ENCODE peak calls at places on chromosome 11, in seven cellular contexts. One of them, this sample, is unnamed.

GRCh38 chr11:27700351-27701261 is at the start of gene BDNF:
- DNase-seq in K562: no peak
- DNase-seq in fibroblast of lung: peak
- DNase-seq in GM23248: peak
- DNase-seq in H1: no peak
- DNase-seq in GM23338: peak
- DNase-seq in OCI-LY7: no peak
- DNase-seq in this sample: peak

GRCh38 chr11:76797341-76798201 is 14.4 kb downstream of the TSKU start:
- DNase-seq in K562: no peak
- DNase-seq in fibroblast of lung: no peak
- DNase-seq in GM23248: no peak
- DNase-seq in H1: no peak
- DNase-seq in GM23338: no peak
- DNase-seq in OCI-LY7: no peak
- DNase-seq in this sample: peak

GRCh38 chr11:17777086-17777725 is 42.6 kb downstream of the KCNC1 start:
- DNase-seq in K562: no peak
- DNase-seq in fibroblast of lung: no peak
- DNase-seq in GM23248: no peak
- DNase-seq in H1: no peak
- DNase-seq in GM23338: no peak
- DNase-seq in OCI-LY7: no peak
- DNase-seq in this sample: peak

GRCh38 chr11:130522284-130522961 is 74.0 kb downstream of the ADAMTS15 start:
- DNase-seq in K562: peak
- DNase-seq in fibroblast of lung: peak
- DNase-seq in GM23248: peak
- DNase-seq in H1: no peak
- DNase-seq in GM23338: peak
- DNase-seq in OCI-LY7: no peak
- DNase-seq in this sample: peak

GRCh38 chr11:70191495-70192140 is 11.5 kb upstream of the FADD start:
- DNase-seq in K562: peak
- DNase-seq in fibroblast of lung: peak
- DNase-seq in GM23248: peak
- DNase-seq in H1: peak
- DNase-seq in GM23338: peak
- DNase-seq in OCI-LY7: no peak
- DNase-seq in this sample: peak

GRCh38 chr11:2092956-2093412 is 46.2 kb downstream of the IGF2 start:
- DNase-seq in K562: no peak
- DNase-seq in fibroblast of lung: peak
- DNase-seq in GM23248: peak
- DNase-seq in H1: no peak
- DNase-seq in GM23338: no peak
- DNase-seq in OCI-LY7: no peak
- DNase-seq in this sample: peak

GRCh38 chr11:33160147-33160546 is 1.1 kb downstream of the CSTF3 start:
- DNase-seq in K562: no peak
- DNase-seq in fibroblast of lung: peak
- DNase-seq in GM23248: peak
- DNase-seq in H1: no peak
- DNase-seq in GM23338: peak
- DNase-seq in OCI-LY7: peak
- DNase-seq in this sample: peak

GRCh38 chr11:36713715-36714114 is 115.7 kb upstream of the RAG2 start:
- DNase-seq in K562: no peak
- DNase-seq in fibroblast of lung: no peak
- DNase-seq in GM23248: no peak
- DNase-seq in H1: no peak
- DNase-seq in GM23338: no peak
- DNase-seq in OCI-LY7: no peak
- DNase-seq in this sample: no peak

GRCh38 chr11:92340839-92341238 is 116.2 kb downstream of the FAT3 start:
- DNase-seq in K562: peak
- DNase-seq in fibroblast of lung: peak
- DNase-seq in GM23248: peak
- DNase-seq in H1: no peak
- DNase-seq in GM23338: peak
- DNase-seq in OCI-LY7: peak
- DNase-seq in this sample: no peak

GRCh38 chr11:101458161-101458560 is 125.6 kb downstream of the TRPC6 start:
- DNase-seq in K562: no peak
- DNase-seq in fibroblast of lung: no peak
- DNase-seq in GM23248: peak
- DNase-seq in H1: no peak
- DNase-seq in GM23338: no peak
- DNase-seq in OCI-LY7: no peak
- DNase-seq in this sample: no peak

GRCh38 chr11:76644591-76644990 is 26.0 kb downstream of the LRRC32 start:
- DNase-seq in K562: no peak
- DNase-seq in fibroblast of lung: no peak
- DNase-seq in GM23248: peak
- DNase-seq in H1: no peak
- DNase-seq in GM23338: no peak
- DNase-seq in OCI-LY7: no peak
- DNase-seq in this sample: no peak

DNA sequence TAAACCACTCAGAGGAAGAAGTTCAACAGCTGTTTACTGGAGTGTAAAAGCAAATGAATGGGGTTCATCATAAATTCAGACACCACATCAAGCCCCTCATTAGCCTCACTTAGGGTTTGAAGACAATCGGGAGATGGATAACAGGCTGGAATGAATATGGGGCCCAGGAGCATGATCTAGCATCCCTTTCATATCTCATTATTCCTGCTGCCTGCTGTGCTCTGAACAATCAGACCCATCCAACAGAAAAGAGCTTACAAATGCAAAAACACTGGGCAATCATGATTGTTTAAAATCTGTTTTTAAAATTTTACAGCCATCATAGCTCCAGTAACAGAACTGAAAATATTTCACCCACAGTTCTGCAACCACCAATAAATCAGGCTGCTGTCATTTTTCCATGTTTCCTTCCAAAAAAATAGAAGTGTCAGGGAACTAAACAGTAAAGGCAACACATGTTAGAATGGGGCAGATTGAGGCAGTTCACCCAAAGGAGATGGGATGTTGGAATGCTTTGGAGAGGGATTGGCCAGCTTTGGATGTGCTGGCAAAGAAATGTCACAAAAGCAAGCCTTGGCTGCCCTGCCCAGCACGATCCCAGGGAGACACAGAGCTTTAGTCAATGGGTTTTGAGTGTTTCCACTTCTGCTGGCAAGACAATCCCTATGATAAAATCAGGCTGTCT is 47.8 kb upstream of the BMAL1 start:
- DNase-seq in K562: no peak
- DNase-seq in fibroblast of lung: peak
- DNase-seq in GM23248: peak
- DNase-seq in H1: no peak
- DNase-seq in GM23338: no peak
- DNase-seq in OCI-LY7: no peak
- DNase-seq in this sample: peak
- H3K27ac ChIP-seq in K562: no peak
- H3K27ac ChIP-seq in fibroblast of lung: no peak
- H3K27ac ChIP-seq in GM23248: peak
- H3K27ac ChIP-seq in H1: no peak
- H3K27ac ChIP-seq in GM23338: no peak
- H3K27ac ChIP-seq in OCI-LY7: no peak
- H3K27ac ChIP-seq in this sample: no peak

GRCh38 chr11:57971272-57972012 is 52.2 kb upstream of the OR9Q1 start:
- DNase-seq in K562: no peak
- DNase-seq in fibroblast of lung: no peak
- DNase-seq in GM23248: no peak
- DNase-seq in H1: no peak
- DNase-seq in GM23338: no peak
- DNase-seq in OCI-LY7: no peak
- DNase-seq in this sample: no peak
- H2AFZ ChIP-seq in K562: no peak
- H2AFZ ChIP-seq in fibroblast of lung: no peak
- H2AFZ ChIP-seq in GM23248: no peak
- H2AFZ ChIP-seq in H1: no peak
- H2AFZ ChIP-seq in GM23338: no peak
- H2AFZ ChIP-seq in OCI-LY7: no peak
- H2AFZ ChIP-seq in this sample: no peak

GRCh38 chr11:416757-417621 is 2.2 kb upstream of the SIGIRR start:
- DNase-seq in K562: no peak
- DNase-seq in fibroblast of lung: no peak
- DNase-seq in GM23248: peak
- DNase-seq in H1: peak
- DNase-seq in GM23338: peak
- DNase-seq in OCI-LY7: no peak
- DNase-seq in this sample: peak
- H3K27ac ChIP-seq in K562: no peak
- H3K27ac ChIP-seq in fibroblast of lung: no peak
- H3K27ac ChIP-seq in GM23248: no peak
- H3K27ac ChIP-seq in H1: peak
- H3K27ac ChIP-seq in GM23338: no peak
- H3K27ac ChIP-seq in OCI-LY7: no peak
- H3K27ac ChIP-seq in this sample: no peak

GRCh38 chr11:95739108-95739507 is 50.5 kb downstream of the FAM76B start:
- DNase-seq in K562: no peak
- DNase-seq in fibroblast of lung: no peak
- DNase-seq in GM23248: no peak
- DNase-seq in H1: no peak
- DNase-seq in GM23338: peak
- DNase-seq in OCI-LY7: peak
- DNase-seq in this sample: no peak

GRCh38 chr11:95736268-95737208 is 53.0 kb downstream of the FAM76B start:
- DNase-seq in K562: no peak
- DNase-seq in fibroblast of lung: no peak
- DNase-seq in GM23248: no peak
- DNase-seq in H1: no peak
- DNase-seq in GM23338: no peak
- DNase-seq in OCI-LY7: no peak
- DNase-seq in this sample: no peak

GRCh38 chr11:95729462-95729861 is 60.1 kb downstream of the FAM76B start:
- DNase-seq in K562: no peak
- DNase-seq in fibroblast of lung: no peak
- DNase-seq in GM23248: no peak
- DNase-seq in H1: no peak
- DNase-seq in GM23338: no peak
- DNase-seq in OCI-LY7: no peak
- DNase-seq in this sample: no peak

GRCh38 chr11:95732930-95733602 is 56.5 kb downstream of the FAM76B start:
- DNase-seq in K562: no peak
- DNase-seq in fibroblast of lung: no peak
- DNase-seq in GM23248: no peak
- DNase-seq in H1: no peak
- DNase-seq in GM23338: no peak
- DNase-seq in OCI-LY7: no peak
- DNase-seq in this sample: no peak

DNA sequence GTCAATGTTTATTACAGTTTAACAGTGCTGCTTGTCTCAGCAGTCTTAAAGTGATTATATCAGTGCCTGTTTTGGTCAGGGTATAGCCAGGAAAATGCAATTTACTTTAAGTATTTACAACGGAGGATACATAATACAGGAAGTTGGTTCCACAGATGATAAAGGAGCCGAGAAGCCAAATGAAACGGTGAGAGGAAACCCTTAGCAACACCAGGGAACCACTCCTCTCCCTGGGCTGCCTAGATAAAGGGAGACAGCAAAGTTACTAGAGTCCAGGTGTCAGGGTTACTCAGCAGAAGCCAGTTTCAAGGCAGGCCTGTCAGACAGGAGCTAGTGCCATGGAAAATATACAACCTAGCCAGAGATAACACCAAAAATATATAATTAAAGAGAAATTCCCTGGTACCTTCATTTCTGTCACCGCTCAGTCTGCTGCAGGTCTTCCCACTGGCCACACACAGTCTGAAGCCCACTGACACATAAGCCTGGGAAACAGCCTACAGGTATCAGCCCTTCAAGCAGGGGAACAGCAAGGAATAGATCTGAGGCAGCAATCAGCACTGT is 55.5 kb downstream of the FAM76B start:
- DNase-seq in K562: peak
- DNase-seq in fibroblast of lung: no peak
- DNase-seq in GM23248: no peak
- DNase-seq in H1: no peak
- DNase-seq in GM23338: no peak
- DNase-seq in OCI-LY7: peak
- DNase-seq in this sample: no peak
- H2AFZ ChIP-seq in K562: peak
- H2AFZ ChIP-seq in fibroblast of lung: no peak
- H2AFZ ChIP-seq in GM23248: no peak
- H2AFZ ChIP-seq in H1: no peak
- H2AFZ ChIP-seq in GM23338: peak
- H2AFZ ChIP-seq in OCI-LY7: peak
- H2AFZ ChIP-seq in this sample: no peak

This sample was measured in osteoblast.